ENCODE peak calls at places on chromosomes 13 and 19, in ten cellular contexts. E is progenitor cell of endocrine pancreas; O is fibroblast of the conjunctiva; W is chondrocyte; X is NCI-H2029; N is CD4-positive, alpha-beta T cell; Q is coronary artery; T is transverse colon; F is activated T-cell treated with anti-CD3 and anti-CD28 coated beads for 4 hours; B is amniotic stem cell. H is an unnamed sample.

GRCh38 chr19:426725-427445 is 17.9 kb upstream of the C2CD4C start:
- DNase-seq in E (no peak), O (no peak), W (peak; percentile 87), X (no peak), N (no peak), Q (no peak), T (no peak), F (no peak), B (no peak), H (no peak)

GRCh38 chr13:31045621-31046081 is 113.2 kb downstream of the TEX26 start:
- DNase-seq in E (no peak), O (peak; percentile 79), W (no peak), X (no peak), N (peak; percentile 57), Q (peak; percentile 43), T (peak; percentile 83), F (peak; percentile 76), B (peak; percentile 87), H (peak; percentile 91)

GRCh38 chr19:22545751-22546150 is 88.4 kb upstream of the ZNF492 start:
- DNase-seq in E (no peak), O (no peak), W (no peak), X (no peak), N (no peak), Q (no peak), T (peak; percentile 12), F (no peak), B (no peak), H (no peak)

GRCh38 chr13:33174491-33174890 is 111.1 kb downstream of the STARD13 start:
- DNase-seq in E (no peak), O (no peak), W (no peak), X (no peak), N (no peak), Q (no peak), T (no peak), F (no peak), B (no peak), H (no peak)

GRCh38 chr13:76638882-76639281 is 247.3 kb downstream of the KCTD12 start:
- DNase-seq in E (no peak), O (no peak), W (no peak), X (no peak), N (no peak), Q (no peak), T (no peak), F (no peak), B (no peak), H (no peak)

GRCh38 chr13:102774210-102774560 is 599 bp upstream of the TEX30 start:
- DNase-seq in E (no peak), O (no peak), W (no peak), X (no peak), N (no peak), Q (no peak), T (no peak), F (no peak), B (no peak), H (no peak)

GRCh38 chr19:28159065-28159464 is 1053.9 kb downstream of the UQCRFS1 start:
- DNase-seq in E (no peak), O (no peak), W (no peak), X (no peak), N (no peak), Q (no peak), T (no peak), F (no peak), B (no peak), H (no peak)

GRCh38 chr13:27968316-27969072 is 621 bp downstream of the CDX2 start:
- DNase-seq in E (no peak), O (no peak), W (peak; percentile 86), X (peak; percentile 11), N (no peak), Q (no peak), T (no peak), F (no peak), B (no peak), H (no peak)

GRCh38 chr19:49364083-49364687 is 508 bp downstream of the DKKL1 start:
- DNase-seq in E (no peak), O (no peak), W (no peak), X (no peak), N (no peak), Q (no peak), T (no peak), F (no peak), B (no peak), H (no peak)

GRCh38 chr19:31146546-31147183 is 202.6 kb downstream of the TSHZ3 start:
- DNase-seq in E (no peak), O (no peak), W (no peak), X (no peak), N (no peak), Q (no peak), T (no peak), F (no peak), B (no peak), H (peak; percentile 58)

GRCh38 chr13:89749888-89750287 is 1597.6 kb upstream of the MIR17HG start:
- DNase-seq in E (no peak), O (no peak), W (no peak), X (no peak), N (no peak), Q (no peak), T (no peak), F (no peak), B (no peak), H (no peak)

GRCh38 chr13:95239293-95239692 is 62.0 kb downstream of the ABCC4 start:
- DNase-seq in E (no peak), O (no peak), W (no peak), X (no peak), N (no peak), Q (no peak), T (no peak), F (no peak), B (no peak), H (no peak)

GRCh38 chr13:50130686-50131051 is 115.4 kb downstream of the KCNRG start:
- DNase-seq in E (no peak), O (no peak), W (no peak), X (no peak), N (no peak), Q (peak; percentile 75), T (peak; percentile 29), F (no peak), B (no peak), H (no peak)

GRCh38 chr13:67726979-67727378 is 496.8 kb upstream of the PCDH9 start:
- DNase-seq in E (no peak), O (no peak), W (peak; percentile 46), X (no peak), N (no peak), Q (no peak), T (peak; percentile 67), F (no peak), B (no peak), H (no peak)

GRCh38 chr13:49307365-49307764 is 59.6 kb downstream of the CDADC1 start:
- DNase-seq in E (no peak), O (no peak), W (no peak), X (no peak), N (no peak), Q (no peak), T (no peak), F (no peak), B (no peak), H (no peak)

GRCh38 chr19:46755077-46755852 is 9.0 kb upstream of the STRN4 start:
- DNase-seq in E (no peak), O (peak; percentile 50), W (no peak), X (no peak), N (no peak), Q (no peak), T (no peak), F (no peak), B (no peak), H (no peak)

GRCh38 chr13:93872376-93872775 is 607.1 kb downstream of the DCT start:
- DNase-seq in E (no peak), O (no peak), W (no peak), X (no peak), N (no peak), Q (no peak), T (no peak), F (no peak), B (no peak), H (no peak)

GRCh38 chr13:113949546-113949945 is 24.3 kb downstream of the C13orf46 start:
- DNase-seq in E (no peak), O (no peak), W (peak; percentile 59), X (no peak), N (no peak), Q (no peak), T (no peak), F (no peak), B (no peak), H (no peak)

GRCh38 chr13:31927219-31927653 is 104.3 kb upstream of the FRY start:
- DNase-seq in E (no peak), O (no peak), W (no peak), X (peak; percentile 70), N (no peak), Q (no peak), T (no peak), F (no peak), B (no peak), H (no peak)